ENCODE peak calls at places on chromosome 16, in five cellular contexts. One of them, this sample, is unnamed.

GRCh38 chr16:66250686-66251405 is 115.6 kb upstream of the CDH5 start:
- DNase-seq in GM23338: peak
- DNase-seq in tibial nerve: peak
- DNase-seq in thoracic aorta: no peak
- DNase-seq in foreskin fibroblast: peak
- DNase-seq in this sample: peak

GRCh38 chr16:68994324-68994723 is 111.1 kb upstream of the HAS3 start:
- DNase-seq in GM23338: peak
- DNase-seq in tibial nerve: no peak
- DNase-seq in thoracic aorta: no peak
- DNase-seq in foreskin fibroblast: no peak
- DNase-seq in this sample: no peak

GRCh38 chr16:70508752-70509151 is 14.6 kb downstream of the COG4 start:
- DNase-seq in GM23338: no peak
- DNase-seq in tibial nerve: no peak
- DNase-seq in thoracic aorta: no peak
- DNase-seq in foreskin fibroblast: no peak
- DNase-seq in this sample: no peak

GRCh38 chr16:57608462-57609113 is 19.8 kb upstream of the ADGRG1 start:
- DNase-seq in GM23338: no peak
- DNase-seq in tibial nerve: no peak
- DNase-seq in thoracic aorta: no peak
- DNase-seq in foreskin fibroblast: no peak
- DNase-seq in this sample: peak

GRCh38 chr16:1779234-1779701 is 3.1 kb downstream of the SPSB3 start:
- DNase-seq in GM23338: no peak
- DNase-seq in tibial nerve: no peak
- DNase-seq in thoracic aorta: no peak
- DNase-seq in foreskin fibroblast: no peak
- DNase-seq in this sample: no peak

GRCh38 chr16:11597268-11597690 is 10.6 kb upstream of the LITAF start:
- DNase-seq in GM23338: no peak
- DNase-seq in tibial nerve: no peak
- DNase-seq in thoracic aorta: no peak
- DNase-seq in foreskin fibroblast: no peak
- DNase-seq in this sample: no peak

GRCh38 chr16:27776556-27776955 is 226.6 kb downstream of the KATNIP start:
- DNase-seq in GM23338: no peak
- DNase-seq in tibial nerve: no peak
- DNase-seq in thoracic aorta: no peak
- DNase-seq in foreskin fibroblast: no peak
- DNase-seq in this sample: no peak

GRCh38 chr16:48210747-48211146 is 33.4 kb upstream of the LONP2 start:
- DNase-seq in GM23338: no peak
- DNase-seq in tibial nerve: no peak
- DNase-seq in thoracic aorta: no peak
- DNase-seq in foreskin fibroblast: no peak
- DNase-seq in this sample: no peak

GRCh38 chr16:57694556-57695377 is at the start of gene DRC7:
- DNase-seq in GM23338: peak
- DNase-seq in tibial nerve: no peak
- DNase-seq in thoracic aorta: no peak
- DNase-seq in foreskin fibroblast: no peak
- DNase-seq in this sample: no peak

GRCh38 chr16:47461598-47462266 is 601 bp downstream of the PHKB start:
- DNase-seq in GM23338: peak
- DNase-seq in tibial nerve: no peak
- DNase-seq in thoracic aorta: no peak
- DNase-seq in foreskin fibroblast: peak
- DNase-seq in this sample: no peak

GRCh38 chr16:70597135-70597534 is 49.2 kb upstream of the IL34 start:
- DNase-seq in GM23338: no peak
- DNase-seq in tibial nerve: no peak
- DNase-seq in thoracic aorta: no peak
- DNase-seq in foreskin fibroblast: no peak
- DNase-seq in this sample: no peak

GRCh38 chr16:67931712-67932461 is at the start of gene CTRL:
- DNase-seq in GM23338: peak
- DNase-seq in tibial nerve: no peak
- DNase-seq in thoracic aorta: no peak
- DNase-seq in foreskin fibroblast: no peak
- DNase-seq in this sample: no peak
- TF ChIP-seq CTCF in GM23338: peak
- TF ChIP-seq CTCF in tibial nerve: no peak
- TF ChIP-seq CTCF in thoracic aorta: no peak
- TF ChIP-seq CTCF in foreskin fibroblast: no peak
- TF ChIP-seq CTCF in this sample: peak

GRCh38 chr16:643050-643368 is 1.4 kb downstream of the MCRIP2 start:
- DNase-seq in GM23338: no peak
- DNase-seq in tibial nerve: no peak
- DNase-seq in thoracic aorta: no peak
- DNase-seq in foreskin fibroblast: no peak
- DNase-seq in this sample: no peak
- TF ChIP-seq CTCF in GM23338: no peak
- TF ChIP-seq CTCF in tibial nerve: no peak
- TF ChIP-seq CTCF in thoracic aorta: no peak
- TF ChIP-seq CTCF in foreskin fibroblast: no peak
- TF ChIP-seq CTCF in this sample: no peak

DNA sequence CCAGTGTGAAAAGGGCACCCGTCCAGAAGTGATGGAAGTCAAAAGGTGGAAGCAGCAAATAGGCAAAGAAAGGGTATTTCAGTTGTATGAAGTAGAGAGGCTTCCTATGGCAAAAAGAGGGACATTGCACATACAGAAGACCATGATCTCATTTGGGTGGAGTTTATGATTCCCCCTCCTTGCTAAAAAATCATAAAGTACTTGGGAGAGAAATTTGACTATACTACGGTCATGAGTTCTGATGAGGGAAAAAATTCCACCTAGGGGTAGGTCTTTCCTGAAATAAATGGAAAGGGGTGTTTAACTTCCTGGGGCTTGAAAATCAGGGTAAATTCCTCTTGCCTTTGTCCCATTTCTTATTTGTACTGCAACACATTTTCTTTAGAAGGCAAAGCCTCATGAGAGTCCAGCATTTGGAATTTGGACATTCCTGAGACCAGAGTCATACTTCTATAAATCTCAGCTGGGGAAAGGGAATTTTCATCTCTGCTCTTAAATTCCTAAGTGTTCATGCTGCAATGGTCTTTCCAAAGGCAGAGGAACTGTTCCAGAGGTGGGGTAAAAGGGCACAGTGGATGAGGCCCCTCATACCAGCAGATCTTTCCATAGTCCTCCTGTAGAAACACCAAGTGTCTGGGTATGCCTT is 5.8 kb downstream of the LYRM1 start:
- DNase-seq in GM23338: no peak
- DNase-seq in tibial nerve: no peak
- DNase-seq in thoracic aorta: no peak
- DNase-seq in foreskin fibroblast: peak
- DNase-seq in this sample: no peak
- TF ChIP-seq CTCF in GM23338: no peak
- TF ChIP-seq CTCF in tibial nerve: no peak
- TF ChIP-seq CTCF in thoracic aorta: no peak
- TF ChIP-seq CTCF in foreskin fibroblast: no peak
- TF ChIP-seq CTCF in this sample: no peak

DNA sequence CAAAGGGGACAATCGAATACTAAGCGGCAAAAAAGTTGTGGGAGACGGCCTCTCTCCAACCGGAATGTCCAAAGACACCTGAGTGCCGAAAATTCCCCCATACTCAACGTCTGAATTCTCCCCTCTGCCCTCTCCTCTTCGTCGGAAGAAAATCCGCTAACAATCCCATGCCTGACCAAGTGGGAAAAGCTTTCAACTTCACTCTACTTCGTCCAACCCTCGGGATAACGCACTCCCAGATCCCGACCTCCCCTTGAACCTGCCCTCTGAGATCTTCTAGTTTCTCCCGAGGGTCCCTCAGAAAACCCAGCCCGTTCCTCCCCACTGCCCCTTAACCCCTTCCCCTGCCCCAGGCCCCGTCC is 960 bp downstream of the AMFR start:
- DNase-seq in GM23338: peak
- DNase-seq in tibial nerve: no peak
- DNase-seq in thoracic aorta: no peak
- DNase-seq in foreskin fibroblast: no peak
- DNase-seq in this sample: no peak
- TF ChIP-seq CTCF in GM23338: no peak
- TF ChIP-seq CTCF in tibial nerve: no peak
- TF ChIP-seq CTCF in thoracic aorta: no peak
- TF ChIP-seq CTCF in foreskin fibroblast: no peak
- TF ChIP-seq CTCF in this sample: no peak

GRCh38 chr16:34803683-34804416 is 1344.4 kb downstream of the TP53TG3F start:
- DNase-seq in GM23338: no peak
- DNase-seq in tibial nerve: no peak
- DNase-seq in thoracic aorta: no peak
- DNase-seq in foreskin fibroblast: no peak
- DNase-seq in this sample: peak
- TF ChIP-seq CTCF in GM23338: no peak
- TF ChIP-seq CTCF in tibial nerve: no peak
- TF ChIP-seq CTCF in thoracic aorta: no peak
- TF ChIP-seq CTCF in foreskin fibroblast: no peak
- TF ChIP-seq CTCF in this sample: no peak

DNA sequence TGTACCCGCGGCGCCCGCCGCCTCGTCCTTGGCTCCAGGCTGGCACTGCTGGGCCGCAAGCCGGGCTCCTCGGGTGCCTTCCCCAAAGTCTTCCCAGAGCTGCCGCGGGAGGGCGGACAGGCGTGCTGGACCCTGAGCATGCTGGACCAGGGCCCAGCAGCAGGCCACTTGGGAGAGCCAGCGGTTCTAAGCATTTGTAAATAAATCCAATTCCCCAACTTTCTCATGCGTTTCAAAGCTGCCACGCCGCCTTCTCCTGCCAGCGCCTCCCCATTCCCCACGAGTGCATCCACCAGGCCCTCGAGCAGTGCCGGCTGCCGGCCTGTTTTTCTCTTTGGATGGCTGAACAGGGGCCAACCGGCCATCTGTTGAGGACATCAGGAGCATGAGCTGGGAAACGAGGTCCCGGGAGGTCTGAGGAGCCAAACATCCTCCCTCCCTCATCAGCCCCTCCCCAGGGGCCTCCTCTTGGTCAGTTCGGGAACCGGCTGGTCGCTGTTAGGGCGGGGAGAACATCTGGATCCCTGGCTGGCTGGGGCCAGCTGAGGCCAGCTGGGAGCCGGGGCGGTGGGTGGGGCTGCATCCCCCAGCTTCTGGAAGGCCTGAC is 20.6 kb upstream of the PABPN1L start:
- DNase-seq in GM23338: no peak
- DNase-seq in tibial nerve: peak
- DNase-seq in thoracic aorta: no peak
- DNase-seq in foreskin fibroblast: peak
- DNase-seq in this sample: no peak
- TF ChIP-seq CTCF in GM23338: no peak
- TF ChIP-seq CTCF in tibial nerve: no peak
- TF ChIP-seq CTCF in thoracic aorta: no peak
- TF ChIP-seq CTCF in foreskin fibroblast: peak
- TF ChIP-seq CTCF in this sample: no peak

GRCh38 chr16:87319011-87319410 is 1.8 kb upstream of the C16orf95 start:
- DNase-seq in GM23338: no peak
- DNase-seq in tibial nerve: no peak
- DNase-seq in thoracic aorta: no peak
- DNase-seq in foreskin fibroblast: no peak
- DNase-seq in this sample: no peak

GRCh38 chr16:87316450-87316922 is 706 bp downstream of the C16orf95 start:
- DNase-seq in GM23338: no peak
- DNase-seq in tibial nerve: no peak
- DNase-seq in thoracic aorta: no peak
- DNase-seq in foreskin fibroblast: no peak
- DNase-seq in this sample: no peak

GRCh38 chr16:87318158-87318644 is 1.0 kb upstream of the C16orf95 start:
- DNase-seq in GM23338: no peak
- DNase-seq in tibial nerve: no peak
- DNase-seq in thoracic aorta: no peak
- DNase-seq in foreskin fibroblast: peak
- DNase-seq in this sample: no peak

GRCh38 chr16:87317766-87318121 is 552 bp upstream of the C16orf95 start:
- DNase-seq in GM23338: peak
- DNase-seq in tibial nerve: no peak
- DNase-seq in thoracic aorta: no peak
- DNase-seq in foreskin fibroblast: peak
- DNase-seq in this sample: peak

GRCh38 chr16:87316923-87317765 is at the start of gene C16orf95:
- DNase-seq in GM23338: peak
- DNase-seq in tibial nerve: peak
- DNase-seq in thoracic aorta: peak
- DNase-seq in foreskin fibroblast: peak
- DNase-seq in this sample: peak
- TF ChIP-seq CTCF in GM23338: peak
- TF ChIP-seq CTCF in tibial nerve: peak
- TF ChIP-seq CTCF in thoracic aorta: peak
- TF ChIP-seq CTCF in foreskin fibroblast: peak
- TF ChIP-seq CTCF in this sample: peak

GRCh38 chr16:83882118-83882879 is 16.6 kb upstream of the MLYCD start:
- DNase-seq in GM23338: peak
- DNase-seq in tibial nerve: no peak
- DNase-seq in thoracic aorta: no peak
- DNase-seq in foreskin fibroblast: no peak
- DNase-seq in this sample: no peak

GRCh38 chr16:83878838-83879237 is 20.1 kb upstream of the MLYCD start:
- DNase-seq in GM23338: peak
- DNase-seq in tibial nerve: no peak
- DNase-seq in thoracic aorta: no peak
- DNase-seq in foreskin fibroblast: peak
- DNase-seq in this sample: no peak
- TF ChIP-seq CTCF in GM23338: peak
- TF ChIP-seq CTCF in tibial nerve: peak
- TF ChIP-seq CTCF in thoracic aorta: peak
- TF ChIP-seq CTCF in foreskin fibroblast: peak
- TF ChIP-seq CTCF in this sample: peak

GRCh38 chr16:22977294-22977697 is 163.3 kb downstream of the HS3ST2 start:
- DNase-seq in GM23338: peak
- DNase-seq in tibial nerve: no peak
- DNase-seq in thoracic aorta: no peak
- DNase-seq in foreskin fibroblast: peak
- DNase-seq in this sample: no peak
- TF ChIP-seq CTCF in GM23338: peak
- TF ChIP-seq CTCF in tibial nerve: no peak
- TF ChIP-seq CTCF in thoracic aorta: no peak
- TF ChIP-seq CTCF in foreskin fibroblast: peak
- TF ChIP-seq CTCF in this sample: no peak

This sample was measured in osteocyte.